ENCODE peak calls at places on chromosomes 6 and 20, in five cellular contexts. G, A, M, Z and D are unnamed samples.

GRCh38 chr6:4902363-4902762 is 101.5 kb downstream of the RPP40 start:
- DNase-seq in G (no peak), A (no peak), M (no peak), Z (no peak), D (no peak)

GRCh38 chr6:47483853-47484546 is 6.4 kb downstream of the CD2AP start:
- DNase-seq in G (no peak), A (no peak), M (no peak), Z (no peak), D (no peak)

GRCh38 chr6:2450546-2450945 is 205.1 kb upstream of the GMDS start:
- DNase-seq in G (peak), A (peak), M (no peak), Z (peak), D (no peak)

GRCh38 chr20:58692579-58693225 is at the start of gene NPEPL1:
- DNase-seq in G (no peak), A (peak), M (peak), Z (no peak), D (no peak)

GRCh38 chr6:13470240-13471140 is 16.9 kb downstream of the GFOD1 start:
- DNase-seq in G (no peak), A (no peak), M (no peak), Z (no peak), D (no peak)

GRCh38 chr6:13365320-13365719 is 37.0 kb upstream of the TBC1D7 start:
- DNase-seq in G (no peak), A (no peak), M (no peak), Z (no peak), D (no peak)

GRCh38 chr20:14829897-14830296 is 492.5 kb upstream of the FLRT3 start:
- DNase-seq in G (peak), A (peak), M (no peak), Z (no peak), D (no peak)

GRCh38 chr6:168524644-168525043 is 83.7 kb downstream of the SMOC2 start:
- DNase-seq in G (no peak), A (peak), M (no peak), Z (no peak), D (no peak)

GRCh38 chr6:43455034-43455747 is at the start of gene DLK2:
- DNase-seq in G (peak), A (no peak), M (no peak), Z (no peak), D (no peak)

GRCh38 chr20:50704971-50705370 is 13.6 kb upstream of the RIPOR3 start:
- DNase-seq in G (no peak), A (no peak), M (no peak), Z (no peak), D (no peak)

GRCh38 chr6:38427492-38428210 is 212.1 kb downstream of the BTBD9 start:
- DNase-seq in G (no peak), A (no peak), M (no peak), Z (no peak), D (no peak)

GRCh38 chr20:57736738-57737347 is 27.0 kb upstream of the PMEPA1 start:
- DNase-seq in G (no peak), A (no peak), M (no peak), Z (no peak), D (no peak)

GRCh38 chr6:137541531-137541930 is 47.3 kb upstream of the OLIG3 start:
- DNase-seq in G (no peak), A (no peak), M (no peak), Z (no peak), D (no peak)

GRCh38 chr6:136517582-136517981 is 32.6 kb downstream of the MAP7 start:
- DNase-seq in G (no peak), A (no peak), M (no peak), Z (no peak), D (no peak)

GRCh38 chr20:56630506-56631317 is 1.6 kb downstream of the TFAP2C start:
- DNase-seq in G (no peak), A (no peak), M (no peak), Z (no peak), D (no peak)

GRCh38 chr6:163099621-163100171 is 314.8 kb upstream of the QKI start:
- DNase-seq in G (no peak), A (no peak), M (no peak), Z (no peak), D (no peak)

GRCh38 chr20:44135811-44136204 is 51.2 kb downstream of the JPH2 start:
- DNase-seq in G (no peak), A (no peak), M (no peak), Z (no peak), D (no peak)

GRCh38 chr6:43383021-43383667 is 13.7 kb upstream of the ZNF318 start:
- DNase-seq in G (no peak), A (no peak), M (no peak), Z (no peak), D (no peak)

GRCh38 chr6:51866867-51867266 is 220.5 kb downstream of the PKHD1 start:
- DNase-seq in G (no peak), A (no peak), M (no peak), Z (no peak), D (no peak)

GRCh38 chr20:41563087-41563486 is 55.1 kb downstream of the CHD6 start:
- DNase-seq in G (no peak), A (no peak), M (no peak), Z (no peak), D (no peak)

GRCh38 chr20:54207743-54208491 is at the start of gene PFDN4:
- DNase-seq in G (peak), A (peak), M (peak), Z (peak), D (peak)

GRCh38 chr6:105981002-105981887 is 104.9 kb upstream of the PRDM1 start:
- DNase-seq in G (no peak), A (no peak), M (no peak), Z (no peak), D (no peak)

GRCh38 chr6:124478906-124479305 is 483.3 kb upstream of the RNF217 start:
- DNase-seq in G (no peak), A (no peak), M (no peak), Z (no peak), D (no peak)

GRCh38 chr6:30163090-30163917 is at the start of gene TRIM15:
- DNase-seq in G (no peak), A (no peak), M (peak), Z (no peak), D (no peak)